ENCODE peak calls at places on chromosomes 13 and 19, in eight cellular contexts. L is WERI-Rb-1; B is fibroblast of lung; O is RWPE2; W is GM23338; K is CD8-positive, alpha-beta T cell; E is cardiac muscle cell; H is pancreas. R is an unnamed sample.

GRCh38 chr13:98171806-98172569 is 5.1 kb downstream of the RNF113B start:
- DNase-seq in L (no peak), B (peak; percentile 74), O (no peak), W (no peak), K (no peak), E (peak; percentile 20), H (no peak), R (no peak)

GRCh38 chr13:75870397-75870801 is 234.3 kb downstream of the LMO7 start:
- DNase-seq in L (no peak), B (no peak), O (no peak), W (peak; percentile 60), K (no peak), E (peak; percentile 38), H (no peak), R (peak; percentile 26)

GRCh38 chr19:3386447-3387234 is 20.3 kb downstream of the NFIC start:
- DNase-seq in L (no peak), B (no peak), O (no peak), W (no peak), K (no peak), E (no peak), H (no peak), R (no peak)

GRCh38 chr19:39590265-39590664 is 12.1 kb upstream of the LGALS13 start:
- DNase-seq in L (no peak), B (peak; percentile 2), O (no peak), W (peak; percentile 61), K (no peak), E (peak; percentile 14), H (no peak), R (no peak)

GRCh38 chr19:799076-799881 is 2.0 kb downstream of the PTBP1 start:
- DNase-seq in L (no peak), B (peak; percentile 63), O (no peak), W (peak; percentile 56), K (no peak), E (peak; percentile 71), H (no peak), R (no peak)

GRCh38 chr19:38978315-38978689 is 2.8 kb upstream of the FBXO17 start:
- DNase-seq in L (no peak), B (no peak), O (no peak), W (no peak), K (no peak), E (no peak), H (no peak), R (no peak)

GRCh38 chr19:3404324-3405260 is 38.2 kb downstream of the NFIC start:
- DNase-seq in L (no peak), B (peak; percentile 88), O (no peak), W (peak; percentile 56), K (no peak), E (peak; percentile 95), H (peak; percentile 94), R (no peak)

GRCh38 chr19:38554676-38555141 is 63.0 kb downstream of the MAP4K1 start:
- DNase-seq in L (no peak), B (no peak), O (no peak), W (no peak), K (no peak), E (no peak), H (no peak), R (no peak)

GRCh38 chr13:35164324-35164932 is 222.4 kb downstream of the NBEA start:
- DNase-seq in L (no peak), B (peak; percentile 37), O (no peak), W (peak; percentile 76), K (no peak), E (peak; percentile 57), H (no peak), R (peak; percentile 18)

GRCh38 chr19:55652311-55653078 is 2.3 kb upstream of the U2AF2 start:
- DNase-seq in L (no peak), B (no peak), O (peak; percentile 67), W (peak; percentile 82), K (no peak), E (no peak), H (peak; percentile 56), R (no peak)

GRCh38 chr13:42885325-42885724 is 103.9 kb downstream of the FAM216B start:
- DNase-seq in L (no peak), B (no peak), O (no peak), W (no peak), K (no peak), E (peak; percentile 32), H (no peak), R (no peak)

GRCh38 chr19:39132344-39132969 is 6.9 kb downstream of the PAK4 start:
- DNase-seq in L (no peak), B (no peak), O (no peak), W (no peak), K (no peak), E (no peak), H (no peak), R (no peak)

GRCh38 chr19:49161987-49162386 is 4.4 kb downstream of the TRPM4 start:
- DNase-seq in L (no peak), B (peak; percentile 48), O (no peak), W (no peak), K (no peak), E (no peak), H (no peak), R (no peak)

GRCh38 chr19:46374526-46375475 is 27.9 kb downstream of the PPP5C start:
- DNase-seq in L (no peak), B (no peak), O (no peak), W (no peak), K (no peak), E (no peak), H (no peak), R (no peak)

GRCh38 chr13:46181799-46182490 is at the start of gene LCP1:
- DNase-seq in L (no peak), B (no peak), O (no peak), W (peak; percentile 16), K (peak; percentile 64), E (no peak), H (no peak), R (no peak)

GRCh38 chr13:98173431-98173921 is 3.6 kb downstream of the RNF113B start:
- DNase-seq in L (no peak), B (peak; percentile 100), O (no peak), W (peak; percentile 71), K (no peak), E (peak; percentile 85), H (peak; percentile 25), R (no peak)

GRCh38 chr19:35904312-35905068 is 2.2 kb downstream of the HCST start:
- DNase-seq in L (no peak), B (no peak), O (no peak), W (no peak), K (no peak), E (no peak), H (no peak), R (no peak)

GRCh38 chr19:44774614-44775013 is 3.1 kb upstream of the CBLC start:
- DNase-seq in L (no peak), B (no peak), O (no peak), W (no peak), K (no peak), E (no peak), H (no peak), R (no peak)

GRCh38 chr19:5891938-5892771 is 11.4 kb downstream of the NDUFA11 start:
- DNase-seq in L (peak; percentile 70), B (peak; percentile 39), O (no peak), W (peak; percentile 66), K (no peak), E (peak; percentile 66), H (no peak), R (no peak)

GRCh38 chr13:101892296-101892695 is 439.8 kb downstream of the ITGBL1 start:
- DNase-seq in L (no peak), B (peak; percentile 12), O (no peak), W (no peak), K (no peak), E (no peak), H (no peak), R (no peak)

GRCh38 chr13:74077847-74078246 is 56.4 kb downstream of the KLF12 start:
- DNase-seq in L (no peak), B (no peak), O (no peak), W (no peak), K (no peak), E (peak; percentile 36), H (no peak), R (no peak)

GRCh38 chr19:49335071-49335783 is at the start of gene CD37:
- DNase-seq in L (no peak), B (no peak), O (no peak), W (no peak), K (peak; percentile 51), E (no peak), H (no peak), R (no peak)

GRCh38 chr19:45598267-45599011 is 3.6 kb downstream of the GPR4 start:
- DNase-seq in L (no peak), B (no peak), O (no peak), W (no peak), K (no peak), E (peak; percentile 62), H (no peak), R (no peak)

GRCh38 chr19:33552928-33553279 is 31.3 kb upstream of the PEPD start:
- DNase-seq in L (no peak), B (no peak), O (no peak), W (no peak), K (no peak), E (no peak), H (no peak), R (no peak)

GRCh38 chr13:73387318-73387717 is 328.5 kb downstream of the KLF5 start:
- DNase-seq in L (no peak), B (no peak), O (no peak), W (no peak), K (no peak), E (no peak), H (no peak), R (no peak)

GRCh38 chr19:50486823-50487515 is 10.3 kb upstream of the GARIN5A start:
- DNase-seq in L (peak; percentile 82), B (peak; percentile 20), O (no peak), W (peak; percentile 97), K (peak; percentile 20), E (peak; percentile 44), H (no peak), R (no peak)
- TF ChIP-seq CTCF in L (peak; percentile 77), B (peak; percentile 58), O (peak; percentile 39), W (peak; percentile 91), K (peak; percentile 54), E (peak; percentile 50), H (no peak), R (peak; percentile 37)

DNA sequence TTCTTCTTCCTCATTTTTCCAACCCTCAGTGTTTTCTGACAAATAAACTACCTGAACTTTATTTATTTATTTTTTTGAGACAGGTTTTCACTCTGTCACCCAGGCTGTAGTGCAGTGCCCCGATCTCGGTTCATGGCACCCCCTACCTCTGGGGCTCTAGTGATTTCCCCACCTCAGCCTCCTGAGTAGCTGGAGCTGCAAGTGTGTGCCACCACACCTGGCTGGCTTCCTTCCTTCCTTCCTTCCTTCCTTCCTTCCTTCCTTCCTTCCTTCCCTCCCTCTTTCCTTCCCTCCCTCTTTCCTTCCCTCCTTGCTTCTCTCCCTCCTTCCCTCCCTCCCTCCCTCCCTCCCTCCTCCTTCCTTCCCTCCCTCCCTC is 32.3 kb downstream of the KCTD4 start:
- DNase-seq in L (no peak), B (no peak), O (no peak), W (no peak), K (no peak), E (no peak), H (no peak), R (no peak)
- H3K27ac ChIP-seq in L (no peak overlapping the region), B (no peak overlapping the region), O (peak overlapping the region; percentile 83), W (no peak overlapping the region), K (no peak overlapping the region), E (no peak overlapping the region), H (peak overlapping the region; percentile 76), R (peak overlapping the region; percentile 98)

GRCh38 chr19:28456264-28456663 is 756.7 kb downstream of the UQCRFS1 start:
- DNase-seq in L (no peak), B (no peak), O (no peak), W (no peak), K (no peak), E (no peak), H (no peak), R (no peak)
- TF ChIP-seq CTCF in L (no peak), B (no peak), O (no peak), W (no peak), K (no peak), E (no peak), H (no peak), R (no peak)

GRCh38 chr13:111176421-111176820 is 61.3 kb downstream of the ARHGEF7 start:
- DNase-seq in L (no peak), B (no peak), O (no peak), W (no peak), K (no peak), E (no peak), H (no peak), R (no peak)
- H3K27ac ChIP-seq in L (no peak overlapping the region), B (no peak overlapping the region), O (no peak overlapping the region), W (no peak overlapping the region), K (peak overlapping the region; percentile 33), E (no peak overlapping the region), H (no peak overlapping the region), R (peak overlapping the region; percentile 31)

R was measured in RWPE1.